ENCODE peak calls at places on chromosome 3, in seven cellular contexts. X is NAMALWA; V is breast epithelium; G is stimulated activated CD4-positive, alpha-beta T cell treated with anti-CD3 and anti-CD28 coated beads, TNF-alpha, amount 100 ng/mL, for 4 hours; Z is HEK293T; M is stimulated activated CD8-positive, alpha-beta memory T cell treated with anti-CD3 and anti-CD28 coated beads, Interleukin-7, amount 100 ng/mL, for 1 hour; S is NCI-H510A treated with DMSO at 0.1 percent for 48 hours. A is an unnamed sample.

GRCh38 chr3:132352556-132353143 is 35.4 kb downstream of the ACP3 start:
- DNase-seq in X (peak), V (peak), G (peak), Z (peak), M (peak), S (peak), A (peak)

GRCh38 chr3:46280105-46280797 is 38.0 kb downstream of the CCR3 start:
- DNase-seq in X (no peak), V (no peak), G (no peak), Z (no peak), M (peak), S (no peak), A (peak)

GRCh38 chr3:126913524-126913923 is 69.4 kb upstream of the PLXNA1 start:
- DNase-seq in X (no peak), V (no peak), G (no peak), Z (no peak), M (no peak), S (no peak), A (no peak)

GRCh38 chr3:147301781-147302180 is 104.6 kb downstream of the ZIC4 start:
- DNase-seq in X (no peak), V (no peak), G (no peak), Z (no peak), M (no peak), S (no peak), A (no peak)

GRCh38 chr3:67595424-67595823 is 59.0 kb downstream of the SUCLG2 start:
- DNase-seq in X (no peak), V (no peak), G (no peak), Z (no peak), M (no peak), S (no peak), A (no peak)

GRCh38 chr3:114706591-114707224 is 412.9 kb downstream of the TIGIT start:
- DNase-seq in X (no peak), V (no peak), G (no peak), Z (peak), M (no peak), S (no peak), A (no peak)

GRCh38 chr3:14472471-14473351 is 67.4 kb downstream of the GRIP2 start:
- DNase-seq in X (no peak), V (no peak), G (no peak), Z (no peak), M (no peak), S (no peak), A (no peak)

GRCh38 chr3:125334675-125335560 is 40.2 kb downstream of the ZNF148 start:
- DNase-seq in X (no peak), V (no peak), G (no peak), Z (no peak), M (no peak), S (no peak), A (no peak)

GRCh38 chr3:48406443-48407431 is 23.1 kb downstream of the PLXNB1 start:
- DNase-seq in X (no peak), V (peak), G (no peak), Z (no peak), M (no peak), S (no peak), A (no peak)

GRCh38 chr3:33639889-33640288 is 78.2 kb downstream of the CLASP2 start:
- DNase-seq in X (no peak), V (no peak), G (no peak), Z (no peak), M (no peak), S (no peak), A (no peak)

GRCh38 chr3:2765002-2765579 is 345.1 kb downstream of the IL5RA start:
- DNase-seq in X (peak), V (no peak), G (no peak), Z (peak), M (no peak), S (peak), A (no peak)

GRCh38 chr3:193593666-193594025 is 638 bp downstream of the OPA1 start:
- DNase-seq in X (peak), V (no peak), G (peak), Z (peak), M (no peak), S (no peak), A (peak)

GRCh38 chr3:69121513-69121912 is 882 bp downstream of the LMOD3 start:
- DNase-seq in X (no peak), V (no peak), G (no peak), Z (no peak), M (no peak), S (no peak), A (no peak)

GRCh38 chr3:125062904-125063618 is 7.3 kb upstream of the HEG1 start:
- DNase-seq in X (no peak), V (peak), G (no peak), Z (no peak), M (no peak), S (no peak), A (no peak)

GRCh38 chr3:124277516-124277890 is 285.6 kb upstream of the ROPN1 start:
- DNase-seq in X (no peak), V (peak), G (no peak), Z (no peak), M (no peak), S (no peak), A (no peak)

GRCh38 chr3:156535162-156535627 is 19.7 kb downstream of the SSR3 start:
- DNase-seq in X (peak), V (peak), G (no peak), Z (peak), M (no peak), S (no peak), A (no peak)

GRCh38 chr3:61802772-61803171 is 241.4 kb downstream of the PTPRG start:
- DNase-seq in X (no peak), V (no peak), G (no peak), Z (no peak), M (no peak), S (no peak), A (no peak)

GRCh38 chr3:10468611-10469354 is 36.6 kb downstream of the ATP2B2 start:
- DNase-seq in X (no peak), V (no peak), G (no peak), Z (no peak), M (no peak), S (no peak), A (no peak)

GRCh38 chr3:123711356-123711755 is 126.5 kb upstream of the HACD2 start:
- DNase-seq in X (no peak), V (no peak), G (no peak), Z (no peak), M (no peak), S (no peak), A (no peak)

GRCh38 chr3:71997066-71997653 is 212.2 kb upstream of the PROK2 start:
- DNase-seq in X (no peak), V (no peak), G (no peak), Z (no peak), M (no peak), S (no peak), A (no peak)

GRCh38 chr3:17967111-17967510 is 224.7 kb upstream of the TBC1D5 start:
- DNase-seq in X (no peak), V (no peak), G (no peak), Z (no peak), M (no peak), S (no peak), A (no peak)

GRCh38 chr3:27224197-27224596 is 145.0 kb downstream of the NEK10 start:
- DNase-seq in X (no peak), V (peak), G (no peak), Z (no peak), M (no peak), S (no peak), A (no peak)